ENCODE peak calls at places on chromosomes 13 and 19, in eight cellular contexts. One of them, this sample, is unnamed.

GRCh38 chr13:73717632-73718031 is 416.6 kb downstream of the KLF12 start:
- DNase-seq in IMR-90: peak; percentile 69
- DNase-seq in breast epithelium: no peak
- DNase-seq in MCF 10A: no peak
- DNase-seq in transverse colon: no peak
- DNase-seq in endothelial cell of umbilical vein: peak; percentile 82
- DNase-seq in hepatocyte: peak; percentile 16
- DNase-seq in heart left ventricle: no peak
- DNase-seq in this sample: no peak

GRCh38 chr13:110536006-110536693 is 25.4 kb downstream of the RAB20 start:
- DNase-seq in IMR-90: no peak
- DNase-seq in breast epithelium: no peak
- DNase-seq in MCF 10A: no peak
- DNase-seq in transverse colon: no peak
- DNase-seq in endothelial cell of umbilical vein: no peak
- DNase-seq in hepatocyte: no peak
- DNase-seq in heart left ventricle: peak; percentile 49
- DNase-seq in this sample: no peak

GRCh38 chr13:80164451-80164850 is 176.5 kb downstream of the SPRY2 start:
- DNase-seq in IMR-90: no peak
- DNase-seq in breast epithelium: no peak
- DNase-seq in MCF 10A: no peak
- DNase-seq in transverse colon: no peak
- DNase-seq in endothelial cell of umbilical vein: no peak
- DNase-seq in hepatocyte: no peak
- DNase-seq in heart left ventricle: no peak
- DNase-seq in this sample: no peak

GRCh38 chr19:1229837-1230584 is 7.8 kb downstream of the CBARP start:
- DNase-seq in IMR-90: no peak
- DNase-seq in breast epithelium: no peak
- DNase-seq in MCF 10A: no peak
- DNase-seq in transverse colon: no peak
- DNase-seq in endothelial cell of umbilical vein: no peak
- DNase-seq in hepatocyte: no peak
- DNase-seq in heart left ventricle: no peak
- DNase-seq in this sample: no peak

GRCh38 chr13:38401276-38401675 is 51.6 kb downstream of the UFM1 start:
- DNase-seq in IMR-90: no peak
- DNase-seq in breast epithelium: no peak
- DNase-seq in MCF 10A: no peak
- DNase-seq in transverse colon: no peak
- DNase-seq in endothelial cell of umbilical vein: no peak
- DNase-seq in hepatocyte: no peak
- DNase-seq in heart left ventricle: no peak
- DNase-seq in this sample: no peak

GRCh38 chr13:35527451-35527850 is 51.0 kb upstream of the MAB21L1 start:
- DNase-seq in IMR-90: no peak
- DNase-seq in breast epithelium: no peak
- DNase-seq in MCF 10A: no peak
- DNase-seq in transverse colon: no peak
- DNase-seq in endothelial cell of umbilical vein: no peak
- DNase-seq in hepatocyte: no peak
- DNase-seq in heart left ventricle: no peak
- DNase-seq in this sample: no peak

GRCh38 chr13:72599148-72599743 is 128.2 kb downstream of the MZT1 start:
- DNase-seq in IMR-90: no peak
- DNase-seq in breast epithelium: no peak
- DNase-seq in MCF 10A: no peak
- DNase-seq in transverse colon: no peak
- DNase-seq in endothelial cell of umbilical vein: no peak
- DNase-seq in hepatocyte: no peak
- DNase-seq in heart left ventricle: no peak
- DNase-seq in this sample: no peak

GRCh38 chr19:470701-471100 is 9.9 kb upstream of the SHC2 start:
- DNase-seq in IMR-90: no peak
- DNase-seq in breast epithelium: no peak
- DNase-seq in MCF 10A: no peak
- DNase-seq in transverse colon: no peak
- DNase-seq in endothelial cell of umbilical vein: no peak
- DNase-seq in hepatocyte: no peak
- DNase-seq in heart left ventricle: no peak
- DNase-seq in this sample: no peak

GRCh38 chr19:39319892-39320168 is 833 bp downstream of the LRFN1 start:
- DNase-seq in IMR-90: no peak
- DNase-seq in breast epithelium: no peak
- DNase-seq in MCF 10A: no peak
- DNase-seq in transverse colon: no peak
- DNase-seq in endothelial cell of umbilical vein: no peak
- DNase-seq in hepatocyte: no peak
- DNase-seq in heart left ventricle: no peak
- DNase-seq in this sample: no peak

GRCh38 chr19:42281175-42282035 is 12.4 kb downstream of the CIC start:
- DNase-seq in IMR-90: peak; percentile 41
- DNase-seq in breast epithelium: no peak
- DNase-seq in MCF 10A: peak; percentile 44
- DNase-seq in transverse colon: peak; percentile 47
- DNase-seq in endothelial cell of umbilical vein: peak; percentile 72
- DNase-seq in hepatocyte: peak; percentile 81
- DNase-seq in heart left ventricle: peak; percentile 76
- DNase-seq in this sample: peak; percentile 51

GRCh38 chr19:411723-412355 is 2.9 kb upstream of the C2CD4C start:
- DNase-seq in IMR-90: no peak
- DNase-seq in breast epithelium: no peak
- DNase-seq in MCF 10A: no peak
- DNase-seq in transverse colon: no peak
- DNase-seq in endothelial cell of umbilical vein: no peak
- DNase-seq in hepatocyte: no peak
- DNase-seq in heart left ventricle: no peak
- DNase-seq in this sample: no peak

GRCh38 chr19:5718579-5719273 is 1.2 kb downstream of the LONP1 start:
- DNase-seq in IMR-90: peak; percentile 91
- DNase-seq in breast epithelium: no peak
- DNase-seq in MCF 10A: peak; percentile 74
- DNase-seq in transverse colon: no peak
- DNase-seq in endothelial cell of umbilical vein: peak; percentile 67
- DNase-seq in hepatocyte: peak; percentile 70
- DNase-seq in heart left ventricle: no peak
- DNase-seq in this sample: peak; percentile 46

GRCh38 chr19:35828694-35829301 is 16.2 kb upstream of the PRODH2 start:
- DNase-seq in IMR-90: peak; percentile 67
- DNase-seq in breast epithelium: no peak
- DNase-seq in MCF 10A: peak; percentile 62
- DNase-seq in transverse colon: peak; percentile 38
- DNase-seq in endothelial cell of umbilical vein: peak; percentile 45
- DNase-seq in hepatocyte: peak; percentile 90
- DNase-seq in heart left ventricle: peak; percentile 61
- DNase-seq in this sample: peak; percentile 51

GRCh38 chr13:110118106-110118505 is 188.9 kb downstream of the COL4A1 start:
- DNase-seq in IMR-90: no peak
- DNase-seq in breast epithelium: no peak
- DNase-seq in MCF 10A: no peak
- DNase-seq in transverse colon: no peak
- DNase-seq in endothelial cell of umbilical vein: no peak
- DNase-seq in hepatocyte: no peak
- DNase-seq in heart left ventricle: no peak
- DNase-seq in this sample: no peak

GRCh38 chr19:45474941-45475516 is 7.2 kb downstream of the FOSB start:
- DNase-seq in IMR-90: peak; percentile 29
- DNase-seq in breast epithelium: no peak
- DNase-seq in MCF 10A: no peak
- DNase-seq in transverse colon: no peak
- DNase-seq in endothelial cell of umbilical vein: no peak
- DNase-seq in hepatocyte: peak; percentile 25
- DNase-seq in heart left ventricle: no peak
- DNase-seq in this sample: no peak

DNA sequence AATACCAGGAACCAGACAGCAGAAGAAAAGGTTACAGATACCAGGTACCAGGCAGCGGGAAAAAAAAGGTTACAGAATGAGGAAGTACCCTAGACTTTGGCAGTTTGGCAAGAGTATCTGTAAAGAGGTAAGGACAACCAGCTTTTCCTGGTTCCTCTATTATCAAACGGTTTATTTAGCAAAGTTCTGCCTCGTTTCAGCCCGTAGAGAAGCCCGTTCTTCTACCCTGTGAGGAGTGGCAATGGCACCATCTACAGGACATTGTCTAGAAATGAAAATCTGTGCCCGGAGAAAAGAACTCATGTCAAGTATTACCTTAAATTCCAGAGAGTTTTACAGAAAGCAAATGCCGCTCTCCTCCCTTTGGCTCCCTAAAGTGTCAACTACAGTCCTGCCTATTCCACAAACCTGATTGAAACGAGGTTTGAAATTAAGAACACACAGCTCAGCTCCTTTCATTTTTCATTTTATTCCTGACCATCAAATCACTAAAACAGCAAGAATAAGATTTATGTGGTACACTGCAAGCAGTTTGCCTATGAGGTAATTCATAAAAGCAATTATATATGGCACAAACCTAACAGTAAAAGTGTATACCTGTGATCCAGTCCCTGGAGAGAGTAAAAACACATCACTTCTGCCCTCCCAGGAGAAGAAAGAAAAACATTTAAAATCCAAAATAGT is 226.3 kb downstream of the SLC7A1 start:
- DNase-seq in IMR-90: peak; percentile 34
- DNase-seq in breast epithelium: no peak
- DNase-seq in MCF 10A: peak; percentile 62
- DNase-seq in transverse colon: no peak
- DNase-seq in endothelial cell of umbilical vein: peak; percentile 39
- DNase-seq in hepatocyte: peak; percentile 72
- DNase-seq in heart left ventricle: no peak
- DNase-seq in this sample: peak; percentile 6
- TF ChIP-seq CTCF in IMR-90: peak; percentile 57
- TF ChIP-seq CTCF in breast epithelium: peak; percentile 18
- TF ChIP-seq CTCF in MCF 10A: peak; percentile 28
- TF ChIP-seq CTCF in transverse colon: no peak
- TF ChIP-seq CTCF in endothelial cell of umbilical vein: peak; percentile 42
- TF ChIP-seq CTCF in hepatocyte: peak; percentile 78
- TF ChIP-seq CTCF in heart left ventricle: peak; percentile 31
- TF ChIP-seq CTCF in this sample: no peak

DNA sequence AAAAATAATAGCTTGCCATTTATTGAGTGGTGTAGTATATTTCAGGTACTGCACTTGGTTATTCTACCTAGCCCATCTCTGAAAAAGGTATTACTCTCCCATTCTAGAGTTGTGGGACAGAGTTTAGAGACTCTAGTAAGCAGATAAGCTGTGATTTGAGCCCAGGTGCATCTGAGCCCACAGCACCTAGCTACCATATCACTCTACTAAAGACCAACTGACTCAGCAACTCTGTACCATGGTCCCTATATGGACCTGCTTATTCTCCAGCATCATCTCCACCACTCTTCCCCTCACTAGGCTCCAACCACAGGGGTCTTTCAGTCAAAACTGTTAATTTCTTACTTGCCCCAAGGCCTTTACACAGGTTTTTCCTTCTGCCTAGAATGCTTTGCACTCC is 64.4 kb downstream of the UBL3 start:
- DNase-seq in IMR-90: no peak
- DNase-seq in breast epithelium: no peak
- DNase-seq in MCF 10A: no peak
- DNase-seq in transverse colon: no peak
- DNase-seq in endothelial cell of umbilical vein: no peak
- DNase-seq in hepatocyte: no peak
- DNase-seq in heart left ventricle: no peak
- DNase-seq in this sample: no peak
- TF ChIP-seq CTCF in IMR-90: no peak
- TF ChIP-seq CTCF in breast epithelium: no peak
- TF ChIP-seq CTCF in MCF 10A: no peak
- TF ChIP-seq CTCF in transverse colon: no peak
- TF ChIP-seq CTCF in endothelial cell of umbilical vein: no peak
- TF ChIP-seq CTCF in hepatocyte: no peak
- TF ChIP-seq CTCF in heart left ventricle: no peak
- TF ChIP-seq CTCF in this sample: no peak

DNA sequence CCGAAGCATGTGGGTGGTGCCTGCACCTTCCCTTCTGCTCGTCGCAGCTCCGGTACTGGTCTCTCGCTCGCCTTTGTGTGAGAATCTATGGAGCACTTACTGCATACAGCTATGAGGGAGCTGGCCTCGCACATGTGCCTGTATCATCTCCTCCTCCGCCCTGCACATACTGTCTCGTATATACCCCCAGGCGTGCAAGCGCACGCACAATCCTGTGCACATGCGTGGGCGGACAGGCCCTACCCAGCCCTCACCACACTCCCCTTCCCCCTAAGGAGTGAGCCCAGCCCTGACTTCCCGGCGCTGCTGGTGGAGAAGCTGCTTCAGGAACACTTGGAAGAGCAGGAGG is 8.7 kb downstream of the PIK3R2 start:
- DNase-seq in IMR-90: no peak
- DNase-seq in breast epithelium: no peak
- DNase-seq in MCF 10A: no peak
- DNase-seq in transverse colon: no peak
- DNase-seq in endothelial cell of umbilical vein: no peak
- DNase-seq in hepatocyte: no peak
- DNase-seq in heart left ventricle: no peak
- DNase-seq in this sample: no peak
- TF ChIP-seq CTCF in IMR-90: no peak
- TF ChIP-seq CTCF in breast epithelium: no peak
- TF ChIP-seq CTCF in MCF 10A: no peak
- TF ChIP-seq CTCF in transverse colon: no peak
- TF ChIP-seq CTCF in endothelial cell of umbilical vein: no peak
- TF ChIP-seq CTCF in hepatocyte: no peak
- TF ChIP-seq CTCF in heart left ventricle: no peak
- TF ChIP-seq CTCF in this sample: no peak

GRCh38 chr19:50174100-50174793 is 11.2 kb upstream of the IZUMO2 start:
- DNase-seq in IMR-90: no peak
- DNase-seq in breast epithelium: no peak
- DNase-seq in MCF 10A: no peak
- DNase-seq in transverse colon: no peak
- DNase-seq in endothelial cell of umbilical vein: no peak
- DNase-seq in hepatocyte: no peak
- DNase-seq in heart left ventricle: no peak
- DNase-seq in this sample: no peak

GRCh38 chr19:50175924-50176323 is 12.8 kb upstream of the IZUMO2 start:
- DNase-seq in IMR-90: no peak
- DNase-seq in breast epithelium: no peak
- DNase-seq in MCF 10A: no peak
- DNase-seq in transverse colon: no peak
- DNase-seq in endothelial cell of umbilical vein: no peak
- DNase-seq in hepatocyte: no peak
- DNase-seq in heart left ventricle: no peak
- DNase-seq in this sample: no peak

GRCh38 chr19:50178859-50179537 is 15.9 kb upstream of the IZUMO2 start:
- DNase-seq in IMR-90: no peak
- DNase-seq in breast epithelium: no peak
- DNase-seq in MCF 10A: no peak
- DNase-seq in transverse colon: no peak
- DNase-seq in endothelial cell of umbilical vein: no peak
- DNase-seq in hepatocyte: no peak
- DNase-seq in heart left ventricle: no peak
- DNase-seq in this sample: peak; percentile 60

GRCh38 chr19:50181121-50181520 is 18.0 kb upstream of the IZUMO2 start:
- DNase-seq in IMR-90: no peak
- DNase-seq in breast epithelium: no peak
- DNase-seq in MCF 10A: no peak
- DNase-seq in transverse colon: no peak
- DNase-seq in endothelial cell of umbilical vein: no peak
- DNase-seq in hepatocyte: no peak
- DNase-seq in heart left ventricle: no peak
- DNase-seq in this sample: no peak

DNA sequence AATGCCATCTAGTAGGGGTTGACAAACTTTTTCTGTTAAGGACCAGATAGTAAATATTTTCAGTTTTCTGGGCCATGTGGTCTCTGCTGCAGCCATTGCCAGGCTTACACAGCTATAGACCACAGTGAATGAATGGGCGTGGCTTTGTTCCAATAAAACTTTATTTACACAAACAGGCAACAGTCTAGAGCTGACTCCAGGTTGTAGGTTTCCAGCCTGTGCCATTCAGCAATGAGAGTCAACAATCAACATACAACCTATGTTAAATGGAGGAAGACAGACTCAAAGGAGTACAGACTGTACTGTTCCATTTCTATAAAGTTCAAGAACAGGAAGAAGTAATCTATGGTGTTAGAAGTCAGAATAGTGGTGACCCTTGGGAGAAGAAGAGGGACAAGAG is 15.2 kb upstream of the IZUMO2 start:
- DNase-seq in IMR-90: no peak
- DNase-seq in breast epithelium: no peak
- DNase-seq in MCF 10A: no peak
- DNase-seq in transverse colon: peak; percentile 37
- DNase-seq in endothelial cell of umbilical vein: no peak
- DNase-seq in hepatocyte: no peak
- DNase-seq in heart left ventricle: no peak
- DNase-seq in this sample: no peak
- TF ChIP-seq CTCF in IMR-90: no peak
- TF ChIP-seq CTCF in breast epithelium: no peak
- TF ChIP-seq CTCF in MCF 10A: no peak
- TF ChIP-seq CTCF in transverse colon: no peak
- TF ChIP-seq CTCF in endothelial cell of umbilical vein: no peak
- TF ChIP-seq CTCF in hepatocyte: no peak
- TF ChIP-seq CTCF in heart left ventricle: no peak
- TF ChIP-seq CTCF in this sample: no peak

This sample was measured in Calu3.